ENCODE peak calls at places on chromosomes 6 and 20, in eight cellular contexts. H is stimulated activated CD8-positive, alpha-beta memory T cell treated with anti-CD3 and anti-CD28 coated beads, Interleukin-2, amount 100 ng/mL, for 48 hours; O is hippocampal formation; X is AG04450; M is NCI-H1105; Q is tibial nerve; C is omental fat pad; F is central memory CD4-positive, alpha-beta T cell. U is an unnamed sample.

GRCh38 chr20:45894797-45895196 is 3.7 kb downstream of the CTSA start:
- DNase-seq in F (no peak), O (no peak), Q (no peak), C (no peak), M (no peak), X (no peak), H (no peak), U (no peak)

GRCh38 chr20:23629542-23630391 is 8.0 kb downstream of the CST3 start:
- DNase-seq in Q (no peak), X (no peak), O (no peak), M (no peak), F (no peak), C (no peak), H (no peak), U (no peak)

GRCh38 chr20:62239278-62239879 is 1.1 kb downstream of the OSBPL2 start:
- DNase-seq in M (no peak), C (no peak), Q (no peak), X (no peak), O (no peak), F (no peak), H (no peak), U (no peak)

GRCh38 chr6:165308926-165309731 is at the start of gene C6orf118:
- DNase-seq in X (no peak), M (peak), O (peak), F (no peak), C (no peak), Q (no peak), H (no peak), U (peak)

GRCh38 chr6:80214436-80215022 is 108.1 kb downstream of the BCKDHB start:
- DNase-seq in O (no peak), M (peak), F (no peak), H (no peak), Q (no peak), C (no peak), X (peak), U (peak)

GRCh38 chr6:136067731-136068341 is 182.3 kb downstream of the MTFR2 start:
- DNase-seq in O (no peak), H (no peak), C (no peak), X (no peak), F (no peak), M (no peak), Q (no peak), U (no peak)

GRCh38 chr6:69867075-69867911 is 937 bp downstream of the COL19A1 start:
- DNase-seq in O (peak), F (peak), H (peak), C (peak), M (peak), Q (no peak), X (no peak), U (peak)

GRCh38 chr20:8504030-8504429 is 372.0 kb downstream of the PLCB1 start:
- DNase-seq in O (no peak), M (no peak), X (no peak), H (no peak), F (no peak), Q (no peak), C (no peak), U (no peak)

GRCh38 chr6:162211777-162212176 is 515.8 kb downstream of the PRKN start:
- DNase-seq in H (no peak), F (no peak), O (no peak), Q (no peak), C (no peak), M (no peak), X (no peak), U (no peak)

GRCh38 chr6:50825375-50826036 is 6.8 kb downstream of the TFAP2B start:
- DNase-seq in H (no peak), Q (no peak), C (no peak), M (no peak), F (no peak), O (no peak), X (no peak), U (peak)

GRCh38 chr6:47268572-47269187 is 41.0 kb downstream of the TNFRSF21 start:
- DNase-seq in X (no peak), C (no peak), O (no peak), F (no peak), H (no peak), M (no peak), Q (no peak), U (no peak)

GRCh38 chr6:7173843-7174503 is 66.2 kb downstream of the RREB1 start:
- DNase-seq in O (no peak), C (no peak), H (no peak), X (no peak), Q (no peak), F (no peak), M (no peak), U (peak)

GRCh38 chr20:17866234-17867001 is 102.2 kb downstream of the SNX5 start:
- DNase-seq in O (no peak), Q (no peak), H (no peak), C (no peak), F (no peak), X (no peak), M (no peak), U (no peak)

GRCh38 chr20:16541226-16541625 is 32.0 kb downstream of the KIF16B start:
- DNase-seq in Q (no peak), H (no peak), X (no peak), M (no peak), F (no peak), C (no peak), O (no peak), U (no peak)

GRCh38 chr20:3101737-3102574 is 17.4 kb upstream of the AVP start:
- DNase-seq in Q (no peak), C (no peak), O (no peak), X (no peak), F (peak), H (peak), M (no peak), U (no peak)

GRCh38 chr6:26025047-26025893 is 62.0 kb upstream of the HFE start:
- DNase-seq in C (no peak), X (no peak), Q (no peak), F (no peak), O (no peak), H (no peak), M (no peak), U (no peak)

GRCh38 chr6:7489376-7489775 is 52.1 kb upstream of the DSP start:
- DNase-seq in Q (no peak), H (no peak), M (peak), C (no peak), O (no peak), F (no peak), X (no peak), U (no peak)

GRCh38 chr6:89828988-89829590 is 591 bp upstream of the CASP8AP2 start:
- DNase-seq in H (no peak), Q (no peak), F (no peak), O (no peak), C (no peak), M (peak), X (no peak), U (no peak)

GRCh38 chr6:113978084-113978675 is 7.2 kb upstream of the HDAC2 start:
- DNase-seq in H (no peak), Q (no peak), F (no peak), M (no peak), O (no peak), C (no peak), X (no peak), U (no peak)

GRCh38 chr6:163573503-163574179 is 159.1 kb downstream of the QKI start:
- DNase-seq in C (no peak), X (no peak), M (no peak), F (no peak), O (no peak), H (no peak), Q (no peak), U (no peak)

GRCh38 chr20:63048516-63049190 is 41.9 kb upstream of the BHLHE23 start:
- DNase-seq in F (no peak), Q (no peak), H (no peak), C (no peak), O (no peak), M (no peak), X (no peak), U (peak)

GRCh38 chr20:36036688-36037087 is 68.3 kb downstream of the CNBD2 start:
- DNase-seq in Q (no peak), H (no peak), M (no peak), C (no peak), X (no peak), O (no peak), F (no peak), U (no peak)

GRCh38 chr6:141700836-141701235 is 431.9 kb upstream of the GJE1 start:
- DNase-seq in F (no peak), Q (no peak), M (no peak), O (no peak), H (no peak), C (no peak), X (no peak), U (peak)

GRCh38 chr6:139990865-139991264 is 616.4 kb upstream of the CITED2 start:
- DNase-seq in O (no peak), C (no peak), M (no peak), X (no peak), H (no peak), F (no peak), Q (no peak), U (peak)

GRCh38 chr6:22325481-22325880 is 28.6 kb upstream of the PRL start:
- DNase-seq in F (no peak), M (no peak), H (no peak), Q (no peak), X (no peak), C (no peak), O (no peak), U (peak)

GRCh38 chr20:54069501-54069971 is 858 bp downstream of the BCAS1 start:
- DNase-seq in O (no peak), Q (no peak), F (no peak), H (no peak), X (no peak), M (no peak), C (no peak), U (no peak)

GRCh38 chr6:158031191-158031444 is 49.5 kb downstream of the SYNJ2 start:
- DNase-seq in X (no peak), F (no peak), C (no peak), H (no peak), O (no peak), Q (no peak), M (no peak), U (no peak)

GRCh38 chr6:107108201-107108890 is 7.0 kb downstream of the BEND3 start:
- DNase-seq in M (no peak), O (no peak), H (no peak), X (no peak), F (no peak), C (no peak), Q (no peak), U (no peak)

GRCh38 chr6:99521557-99522286 is 6.5 kb upstream of the USP45 start:
- DNase-seq in C (no peak), O (no peak), H (no peak), Q (no peak), M (no peak), F (no peak), X (no peak), U (peak)

GRCh38 chr20:46249671-46250070 is 58.6 kb downstream of the CDH22 start:
- DNase-seq in M (no peak), Q (no peak), X (no peak), H (no peak), F (no peak), O (no peak), C (no peak), U (no peak)

GRCh38 chr6:159061805-159062563 is 17.2 kb upstream of the TAGAP start:
- DNase-seq in M (no peak), Q (no peak), X (no peak), C (no peak), F (peak), H (no peak), O (no peak), U (no peak)

GRCh38 chr6:148747493-148748160 is 797 bp downstream of the UST start:
- DNase-seq in X (no peak), C (no peak), H (peak), O (peak), Q (peak), M (peak), F (peak), U (peak)

GRCh38 chr20:25218492-25218891 is 23.0 kb downstream of the ENTPD6 start:
- DNase-seq in F (no peak), X (no peak), Q (no peak), O (no peak), C (no peak), H (no peak), M (no peak), U (no peak)

GRCh38 chr6:53066059-53066406 is 829 bp downstream of the FBXO9 start:
- DNase-seq in H (peak), Q (no peak), M (no peak), F (peak), X (no peak), O (no peak), C (no peak), U (peak)

GRCh38 chr6:113490356-113490755 is 366.8 kb upstream of the MARCKS start:
- DNase-seq in C (no peak), M (no peak), F (no peak), H (no peak), Q (no peak), O (no peak), X (no peak), U (no peak)

GRCh38 chr6:38853236-38853635 is 138.1 kb downstream of the DNAH8 start:
- DNase-seq in Q (no peak), X (no peak), H (no peak), C (no peak), F (no peak), O (no peak), M (no peak), U (no peak)

GRCh38 chr6:124683507-124683906 is 278.7 kb upstream of the RNF217 start:
- DNase-seq in H (no peak), X (no peak), M (no peak), O (no peak), F (no peak), C (no peak), Q (no peak), U (no peak)

GRCh38 chr20:57620274-57620990 is at the start of gene ZBP1:
- DNase-seq in C (no peak), H (no peak), M (no peak), X (no peak), F (peak), Q (no peak), O (no peak), U (no peak)